ENCODE peak calls at places on chromosome 12, in eight cellular contexts. One of them, this sample, is unnamed.

GRCh38 chr12:10304161-10304574 is 3.5 kb upstream of the KLRD1 start:
- DNase-seq in caudate nucleus: no peak
- DNase-seq in mesenchymal stem cell: peak
- DNase-seq in CD8-positive, alpha-beta T cell: peak
- DNase-seq in GM23338: no peak
- DNase-seq in HepG2: no peak
- DNase-seq in H9: no peak
- DNase-seq in cardiac muscle cell: no peak
- DNase-seq in this sample: no peak

GRCh38 chr12:12159988-12160387 is 89.2 kb downstream of the BCL2L14 start:
- DNase-seq in caudate nucleus: no peak
- DNase-seq in mesenchymal stem cell: no peak
- DNase-seq in CD8-positive, alpha-beta T cell: no peak
- DNase-seq in GM23338: no peak
- DNase-seq in HepG2: no peak
- DNase-seq in H9: no peak
- DNase-seq in cardiac muscle cell: peak
- DNase-seq in this sample: no peak

GRCh38 chr12:124763594-124763979 is 100.1 kb downstream of the SCARB1 start:
- DNase-seq in caudate nucleus: no peak
- DNase-seq in mesenchymal stem cell: no peak
- DNase-seq in CD8-positive, alpha-beta T cell: no peak
- DNase-seq in GM23338: no peak
- DNase-seq in HepG2: no peak
- DNase-seq in H9: no peak
- DNase-seq in cardiac muscle cell: peak
- DNase-seq in this sample: no peak

GRCh38 chr12:12891646-12892355 is 439 bp downstream of the GPRC5A start:
- DNase-seq in caudate nucleus: no peak
- DNase-seq in mesenchymal stem cell: no peak
- DNase-seq in CD8-positive, alpha-beta T cell: no peak
- DNase-seq in GM23338: no peak
- DNase-seq in HepG2: no peak
- DNase-seq in H9: no peak
- DNase-seq in cardiac muscle cell: no peak
- DNase-seq in this sample: no peak

GRCh38 chr12:95279835-95280234 is 62.2 kb downstream of the VEZT start:
- DNase-seq in caudate nucleus: no peak
- DNase-seq in mesenchymal stem cell: no peak
- DNase-seq in CD8-positive, alpha-beta T cell: no peak
- DNase-seq in GM23338: no peak
- DNase-seq in HepG2: peak
- DNase-seq in H9: no peak
- DNase-seq in cardiac muscle cell: no peak
- DNase-seq in this sample: no peak

GRCh38 chr12:67442347-67442841 is 173.2 kb downstream of the CAND1 start:
- DNase-seq in caudate nucleus: no peak
- DNase-seq in mesenchymal stem cell: no peak
- DNase-seq in CD8-positive, alpha-beta T cell: no peak
- DNase-seq in GM23338: no peak
- DNase-seq in HepG2: no peak
- DNase-seq in H9: no peak
- DNase-seq in cardiac muscle cell: no peak
- DNase-seq in this sample: no peak

GRCh38 chr12:3142386-3142785 is 65.2 kb downstream of the TSPAN9 start:
- DNase-seq in caudate nucleus: no peak
- DNase-seq in mesenchymal stem cell: no peak
- DNase-seq in CD8-positive, alpha-beta T cell: no peak
- DNase-seq in GM23338: no peak
- DNase-seq in HepG2: no peak
- DNase-seq in H9: no peak
- DNase-seq in cardiac muscle cell: no peak
- DNase-seq in this sample: no peak

GRCh38 chr12:57606016-57606311 is 1.3 kb downstream of the DTX3 start:
- DNase-seq in caudate nucleus: no peak
- DNase-seq in mesenchymal stem cell: no peak
- DNase-seq in CD8-positive, alpha-beta T cell: no peak
- DNase-seq in GM23338: no peak
- DNase-seq in HepG2: no peak
- DNase-seq in H9: no peak
- DNase-seq in cardiac muscle cell: no peak
- DNase-seq in this sample: no peak

GRCh38 chr12:120249875-120250795 is 15.4 kb downstream of the PXN start:
- DNase-seq in caudate nucleus: no peak
- DNase-seq in mesenchymal stem cell: peak
- DNase-seq in CD8-positive, alpha-beta T cell: peak
- DNase-seq in GM23338: no peak
- DNase-seq in HepG2: no peak
- DNase-seq in H9: peak
- DNase-seq in cardiac muscle cell: no peak
- DNase-seq in this sample: no peak

GRCh38 chr12:24759155-24759554 is 189.7 kb downstream of the BCAT1 start:
- DNase-seq in caudate nucleus: no peak
- DNase-seq in mesenchymal stem cell: peak
- DNase-seq in CD8-positive, alpha-beta T cell: no peak
- DNase-seq in GM23338: no peak
- DNase-seq in HepG2: peak
- DNase-seq in H9: no peak
- DNase-seq in cardiac muscle cell: peak
- DNase-seq in this sample: no peak

GRCh38 chr12:3820122-3820521 is 53.1 kb downstream of the PARP11 start:
- DNase-seq in caudate nucleus: peak
- DNase-seq in mesenchymal stem cell: peak
- DNase-seq in CD8-positive, alpha-beta T cell: no peak
- DNase-seq in GM23338: no peak
- DNase-seq in HepG2: peak
- DNase-seq in H9: no peak
- DNase-seq in cardiac muscle cell: no peak
- DNase-seq in this sample: no peak

GRCh38 chr12:124399622-124400021 is 104.7 kb downstream of the RFLNA start:
- DNase-seq in caudate nucleus: no peak
- DNase-seq in mesenchymal stem cell: peak
- DNase-seq in CD8-positive, alpha-beta T cell: no peak
- DNase-seq in GM23338: peak
- DNase-seq in HepG2: peak
- DNase-seq in H9: peak
- DNase-seq in cardiac muscle cell: no peak
- DNase-seq in this sample: no peak

GRCh38 chr12:120394483-120395367 is 25.8 kb upstream of the MSI1 start:
- DNase-seq in caudate nucleus: no peak
- DNase-seq in mesenchymal stem cell: no peak
- DNase-seq in CD8-positive, alpha-beta T cell: no peak
- DNase-seq in GM23338: peak
- DNase-seq in HepG2: no peak
- DNase-seq in H9: peak
- DNase-seq in cardiac muscle cell: no peak
- DNase-seq in this sample: no peak

GRCh38 chr12:123571343-123571813 is 13.0 kb upstream of the TMED2 start:
- DNase-seq in caudate nucleus: peak
- DNase-seq in mesenchymal stem cell: peak
- DNase-seq in CD8-positive, alpha-beta T cell: no peak
- DNase-seq in GM23338: peak
- DNase-seq in HepG2: peak
- DNase-seq in H9: peak
- DNase-seq in cardiac muscle cell: peak
- DNase-seq in this sample: no peak

GRCh38 chr12:58774731-58775130 is 145.6 kb downstream of the LRIG3 start:
- DNase-seq in caudate nucleus: no peak
- DNase-seq in mesenchymal stem cell: no peak
- DNase-seq in CD8-positive, alpha-beta T cell: no peak
- DNase-seq in GM23338: no peak
- DNase-seq in HepG2: no peak
- DNase-seq in H9: no peak
- DNase-seq in cardiac muscle cell: no peak
- DNase-seq in this sample: no peak

DNA sequence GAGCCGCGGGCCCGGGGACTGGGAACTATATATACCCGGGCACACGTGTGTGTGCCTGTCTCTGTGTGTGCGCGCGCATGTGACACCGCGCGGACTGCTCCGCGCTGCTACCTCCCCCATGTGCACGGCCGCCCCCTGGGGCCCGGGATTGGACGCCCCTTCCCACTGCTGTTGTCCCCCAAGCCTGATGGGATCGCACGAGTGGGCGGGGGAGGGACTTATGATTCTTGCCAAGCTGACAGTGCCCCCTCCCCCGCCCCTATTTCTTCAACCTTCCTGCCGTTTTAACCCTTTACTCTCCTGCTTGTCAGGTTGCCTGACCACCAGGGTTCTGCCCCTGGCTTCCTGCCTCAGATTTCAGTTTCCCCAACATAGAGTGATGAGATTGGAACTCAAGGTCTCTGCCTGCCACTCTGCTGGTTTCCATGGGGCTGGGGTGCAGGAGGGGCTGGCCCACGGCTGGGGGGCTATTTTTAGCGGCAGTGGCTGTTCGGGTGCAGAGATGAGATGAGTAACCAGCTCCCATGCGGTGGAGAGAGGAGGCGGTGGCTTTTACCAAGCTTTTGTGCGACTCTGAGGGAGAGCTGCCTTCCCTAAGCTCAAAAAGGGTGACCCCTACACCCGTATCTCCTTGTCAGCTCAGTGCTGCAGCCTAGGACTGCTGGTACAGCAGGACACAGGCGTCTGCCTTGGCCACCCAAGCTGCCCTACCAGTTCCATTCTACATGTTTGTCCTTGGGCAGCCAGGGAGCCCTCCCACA is at the start of gene DDN:
- DNase-seq in caudate nucleus: peak
- DNase-seq in mesenchymal stem cell: peak
- DNase-seq in CD8-positive, alpha-beta T cell: peak
- DNase-seq in GM23338: peak
- DNase-seq in HepG2: no peak
- DNase-seq in H9: peak
- DNase-seq in cardiac muscle cell: peak
- DNase-seq in this sample: no peak
- H3K27ac ChIP-seq in caudate nucleus: peak
- H3K27ac ChIP-seq in mesenchymal stem cell: no peak
- H3K27ac ChIP-seq in CD8-positive, alpha-beta T cell: no peak
- H3K27ac ChIP-seq in GM23338: no peak
- H3K27ac ChIP-seq in HepG2: no peak
- H3K27ac ChIP-seq in H9: no peak
- H3K27ac ChIP-seq in cardiac muscle cell: peak
- H3K27ac ChIP-seq in this sample: no peak

GRCh38 chr12:40156031-40156764 is 50.3 kb upstream of the SLC2A13 start:
- DNase-seq in caudate nucleus: peak
- DNase-seq in mesenchymal stem cell: no peak
- DNase-seq in CD8-positive, alpha-beta T cell: no peak
- DNase-seq in GM23338: no peak
- DNase-seq in HepG2: no peak
- DNase-seq in H9: no peak
- DNase-seq in cardiac muscle cell: no peak
- DNase-seq in this sample: no peak
- H3K27ac ChIP-seq in caudate nucleus: peak
- H3K27ac ChIP-seq in mesenchymal stem cell: no peak
- H3K27ac ChIP-seq in CD8-positive, alpha-beta T cell: no peak
- H3K27ac ChIP-seq in GM23338: no peak
- H3K27ac ChIP-seq in HepG2: no peak
- H3K27ac ChIP-seq in H9: no peak
- H3K27ac ChIP-seq in cardiac muscle cell: no peak
- H3K27ac ChIP-seq in this sample: no peak

DNA sequence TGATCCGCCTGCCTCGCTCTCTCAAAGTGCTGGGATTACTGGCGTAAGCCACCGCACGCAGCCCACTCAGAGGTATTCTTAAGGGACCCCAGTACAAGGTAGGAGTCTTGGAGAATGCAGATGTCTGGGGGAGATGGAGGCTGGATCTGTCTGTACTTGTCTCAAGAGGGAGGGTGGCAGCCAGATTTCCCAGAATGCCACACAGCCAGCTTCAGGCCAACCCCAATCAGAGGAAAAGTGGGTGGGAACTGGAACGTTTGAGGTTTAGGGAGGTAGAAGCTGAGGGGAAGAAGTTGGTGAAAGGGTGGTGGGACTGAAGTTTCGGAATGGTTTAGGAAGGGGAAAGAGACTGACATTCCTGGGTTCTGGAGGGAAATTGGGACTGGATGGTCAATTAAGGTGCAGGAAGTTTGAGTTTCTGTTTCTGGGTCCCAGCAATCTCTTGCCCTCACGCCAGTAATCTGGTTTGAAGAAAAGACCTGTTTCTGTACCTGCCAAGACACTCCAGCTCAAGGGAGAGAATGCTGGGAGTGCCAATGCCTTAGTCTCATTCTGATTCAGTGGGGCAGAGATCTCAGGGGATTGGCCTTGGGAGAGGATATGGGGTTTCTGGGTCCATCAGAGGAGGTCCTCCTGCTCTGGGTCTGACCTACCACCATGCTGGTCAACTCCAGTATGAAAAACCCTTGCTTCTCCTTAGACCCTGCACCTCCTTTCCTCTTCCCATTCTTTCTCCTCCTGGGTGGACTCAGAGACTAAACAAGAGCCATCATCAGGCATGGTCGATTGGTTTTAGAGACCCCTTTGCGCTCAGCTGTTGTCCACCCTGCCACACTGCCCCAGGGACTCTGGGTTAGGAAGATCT is 8.2 kb upstream of the ZNF385A start:
- DNase-seq in caudate nucleus: no peak
- DNase-seq in mesenchymal stem cell: no peak
- DNase-seq in CD8-positive, alpha-beta T cell: no peak
- DNase-seq in GM23338: no peak
- DNase-seq in HepG2: no peak
- DNase-seq in H9: peak
- DNase-seq in cardiac muscle cell: no peak
- DNase-seq in this sample: no peak
- H3K27ac ChIP-seq in caudate nucleus: no peak
- H3K27ac ChIP-seq in mesenchymal stem cell: no peak
- H3K27ac ChIP-seq in CD8-positive, alpha-beta T cell: no peak
- H3K27ac ChIP-seq in GM23338: no peak
- H3K27ac ChIP-seq in HepG2: no peak
- H3K27ac ChIP-seq in H9: no peak
- H3K27ac ChIP-seq in cardiac muscle cell: no peak
- H3K27ac ChIP-seq in this sample: no peak

GRCh38 chr12:65532162-65532561 is 253.7 kb downstream of the MSRB3 start:
- DNase-seq in caudate nucleus: no peak
- DNase-seq in mesenchymal stem cell: peak
- DNase-seq in CD8-positive, alpha-beta T cell: no peak
- DNase-seq in GM23338: no peak
- DNase-seq in HepG2: no peak
- DNase-seq in H9: no peak
- DNase-seq in cardiac muscle cell: no peak
- DNase-seq in this sample: no peak

GRCh38 chr12:65534105-65534841 is 255.8 kb downstream of the MSRB3 start:
- DNase-seq in caudate nucleus: no peak
- DNase-seq in mesenchymal stem cell: peak
- DNase-seq in CD8-positive, alpha-beta T cell: no peak
- DNase-seq in GM23338: no peak
- DNase-seq in HepG2: no peak
- DNase-seq in H9: no peak
- DNase-seq in cardiac muscle cell: no peak
- DNase-seq in this sample: no peak

GRCh38 chr12:65529771-65530435 is 251.4 kb downstream of the MSRB3 start:
- DNase-seq in caudate nucleus: no peak
- DNase-seq in mesenchymal stem cell: peak
- DNase-seq in CD8-positive, alpha-beta T cell: no peak
- DNase-seq in GM23338: no peak
- DNase-seq in HepG2: no peak
- DNase-seq in H9: no peak
- DNase-seq in cardiac muscle cell: no peak
- DNase-seq in this sample: no peak

GRCh38 chr12:65533177-65533883 is 254.8 kb downstream of the MSRB3 start:
- DNase-seq in caudate nucleus: no peak
- DNase-seq in mesenchymal stem cell: peak
- DNase-seq in CD8-positive, alpha-beta T cell: no peak
- DNase-seq in GM23338: no peak
- DNase-seq in HepG2: no peak
- DNase-seq in H9: no peak
- DNase-seq in cardiac muscle cell: peak
- DNase-seq in this sample: no peak

GRCh38 chr12:65532744-65533143 is 254.3 kb downstream of the MSRB3 start:
- DNase-seq in caudate nucleus: no peak
- DNase-seq in mesenchymal stem cell: peak
- DNase-seq in CD8-positive, alpha-beta T cell: no peak
- DNase-seq in GM23338: no peak
- DNase-seq in HepG2: peak
- DNase-seq in H9: no peak
- DNase-seq in cardiac muscle cell: peak
- DNase-seq in this sample: no peak
- H3K27ac ChIP-seq in caudate nucleus: no peak
- H3K27ac ChIP-seq in mesenchymal stem cell: peak
- H3K27ac ChIP-seq in CD8-positive, alpha-beta T cell: no peak
- H3K27ac ChIP-seq in GM23338: no peak
- H3K27ac ChIP-seq in HepG2: no peak
- H3K27ac ChIP-seq in H9: no peak
- H3K27ac ChIP-seq in cardiac muscle cell: no peak
- H3K27ac ChIP-seq in this sample: no peak